ENCODE peak calls at places on chromosome X, in four cellular contexts. Z, T, J and D are unnamed samples.

GRCh38 chrX:38061335-38061734 is 55.0 kb downstream of the SYTL5 start:
- DNase-seq in Z (peak; percentile 33), T (no peak), J (no peak), D (peak; percentile 1)

GRCh38 chrX:68146054-68146453 is 287.2 kb downstream of the OPHN1 start:
- DNase-seq in Z (peak; percentile 2), T (no peak), J (peak; percentile 27), D (peak; percentile 2)

GRCh38 chrX:63032811-63033210 is 318.3 kb downstream of the SPIN4 start:
- DNase-seq in Z (no peak), T (no peak), J (no peak), D (no peak)

GRCh38 chrX:48919360-48919821 is 567 bp upstream of the PIM2 start:
- DNase-seq in Z (peak; percentile 8), T (no peak), J (no peak), D (no peak)

GRCh38 chrX:65072590-65072989 is 96.3 kb upstream of the ZC4H2 start:
- DNase-seq in Z (no peak), T (no peak), J (no peak), D (no peak)

GRCh38 chrX:128106630-128107029 is 54.4 kb upstream of the ACTRT1 start:
- DNase-seq in Z (peak; percentile 1), T (peak; percentile 2), J (no peak), D (peak; percentile 3)

GRCh38 chrX:119696251-119696890 is 3.4 kb upstream of the SEPTIN6 start:
- DNase-seq in Z (no peak), T (no peak), J (no peak), D (no peak)

GRCh38 chrX:109952050-109952449 is 50.9 kb upstream of the TMEM164 start:
- DNase-seq in Z (no peak), T (no peak), J (no peak), D (no peak)

GRCh38 chrX:413322-414201 is 26.9 kb upstream of the PPP2R3B start:
- DNase-seq in Z (no peak), T (peak; percentile 52), J (no peak), D (peak; percentile 2)